ENCODE peak calls at places on chromosomes 7 and 10, in six cellular contexts. L, H, Q, Z, N and G are unnamed samples.

GRCh38 chr10:37588299-37588698 is 269.1 kb downstream of the ZNF248 start:
- DNase-seq in L (no peak), H (no peak), Q (peak; percentile 39), Z (no peak), N (no peak), G (no peak)

GRCh38 chr7:121610243-121610642 is 214.1 kb upstream of the FAM3C start:
- DNase-seq in L (no peak), H (no peak), Q (no peak), Z (no peak), N (no peak), G (no peak)

GRCh38 chr10:44981172-44982113 is 2.8 kb upstream of the DEPP1 start:
- DNase-seq in L (no peak), H (peak; percentile 14), Q (peak; percentile 77), Z (peak; percentile 90), N (peak; percentile 42), G (no peak)

GRCh38 chr10:119313645-119314044 is 106.3 kb downstream of the GRK5 start:
- DNase-seq in L (peak; percentile 40), H (no peak), Q (no peak), Z (no peak), N (no peak), G (no peak)

GRCh38 chr10:43640603-43641002 is 8.1 kb downstream of the ZNF32 start:
- DNase-seq in L (no peak), H (no peak), Q (no peak), Z (no peak), N (no peak), G (no peak)

GRCh38 chr7:43249808-43250145 is 137.3 kb downstream of the HECW1 start:
- DNase-seq in L (no peak), H (no peak), Q (no peak), Z (no peak), N (no peak), G (no peak)

GRCh38 chr7:28626629-28627262 is 214.4 kb downstream of the CREB5 start:
- DNase-seq in L (no peak), H (no peak), Q (no peak), Z (peak; percentile 46), N (no peak), G (peak; percentile 44)

GRCh38 chr7:136657332-136657942 is 211.0 kb upstream of the CHRM2 start:
- DNase-seq in L (no peak), H (no peak), Q (no peak), Z (peak; percentile 40), N (no peak), G (no peak)

GRCh38 chr7:29281782-29282541 is 87.4 kb downstream of the CHN2 start:
- DNase-seq in L (no peak), H (no peak), Q (no peak), Z (peak; percentile 97), N (no peak), G (no peak)

GRCh38 chr10:29228586-29228985 is 60.3 kb upstream of the LYZL1 start:
- DNase-seq in L (no peak), H (no peak), Q (no peak), Z (no peak), N (no peak), G (no peak)

GRCh38 chr7:12731214-12731656 is 43.8 kb downstream of the ARL4A start:
- DNase-seq in L (peak; percentile 18), H (no peak), Q (no peak), Z (no peak), N (no peak), G (no peak)

GRCh38 chr10:37488792-37489657 is 363.6 kb downstream of the ANKRD30A start:
- DNase-seq in L (no peak), H (no peak), Q (peak; percentile 77), Z (no peak), N (no peak), G (no peak)

GRCh38 chr10:62335326-62335725 is 38.8 kb upstream of the ZNF365 start:
- DNase-seq in L (no peak), H (no peak), Q (no peak), Z (no peak), N (no peak), G (no peak)

GRCh38 chr10:112006831-112007230 is 176.7 kb downstream of the GPAM start:
- DNase-seq in L (no peak), H (no peak), Q (no peak), Z (no peak), N (no peak), G (no peak)

GRCh38 chr7:134842901-134843300 is 63.5 kb downstream of the CALD1 start:
- DNase-seq in L (no peak), H (no peak), Q (no peak), Z (no peak), N (no peak), G (no peak)

GRCh38 chr7:44787041-44787440 is 9.4 kb upstream of the PPIA start:
- DNase-seq in L (no peak), H (no peak), Q (no peak), Z (no peak), N (no peak), G (peak; percentile 52)

GRCh38 chr7:44782460-44782859 is 14.0 kb upstream of the PPIA start:
- DNase-seq in L (no peak), H (no peak), Q (no peak), Z (no peak), N (no peak), G (no peak)

GRCh38 chr7:44783407-44783806 is 13.1 kb upstream of the PPIA start:
- DNase-seq in L (no peak), H (no peak), Q (no peak), Z (no peak), N (no peak), G (no peak)

GRCh38 chr7:44787762-44788161 is 8.7 kb upstream of the PPIA start:
- DNase-seq in L (no peak), H (no peak), Q (no peak), Z (no peak), N (no peak), G (no peak)

DNA sequence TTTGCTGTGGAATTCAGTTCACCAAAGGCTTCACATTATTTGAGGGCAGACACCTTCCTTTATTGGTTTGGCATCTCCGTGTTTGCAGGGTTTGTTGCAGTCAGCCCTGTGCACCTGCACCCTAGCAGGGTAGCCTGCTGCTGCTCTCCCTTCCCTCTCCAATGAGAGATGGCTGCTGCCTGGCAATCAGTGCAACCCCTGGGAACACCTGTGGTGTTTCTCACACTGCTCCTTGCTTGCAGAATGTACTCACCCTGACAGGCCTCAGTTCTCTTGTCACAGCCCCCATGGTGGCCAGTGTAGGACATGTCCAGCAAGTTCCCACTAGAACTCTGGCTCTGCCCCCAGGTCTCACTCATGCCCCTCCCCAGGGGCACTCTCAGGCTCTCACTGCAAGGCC is 12.1 kb upstream of the PPIA start:
- DNase-seq in L (no peak), H (no peak), Q (no peak), Z (no peak), N (no peak), G (no peak)
- H3K27me3 ChIP-seq in L (no peaks in the 10 kb centered on the region), H (no peaks in the 10 kb centered on the region), Q (no peaks in the 10 kb centered on the region), Z (no peaks in the 10 kb centered on the region), N (no peaks in the 10 kb centered on the region), G (no peaks in the 10 kb centered on the region)

DNA sequence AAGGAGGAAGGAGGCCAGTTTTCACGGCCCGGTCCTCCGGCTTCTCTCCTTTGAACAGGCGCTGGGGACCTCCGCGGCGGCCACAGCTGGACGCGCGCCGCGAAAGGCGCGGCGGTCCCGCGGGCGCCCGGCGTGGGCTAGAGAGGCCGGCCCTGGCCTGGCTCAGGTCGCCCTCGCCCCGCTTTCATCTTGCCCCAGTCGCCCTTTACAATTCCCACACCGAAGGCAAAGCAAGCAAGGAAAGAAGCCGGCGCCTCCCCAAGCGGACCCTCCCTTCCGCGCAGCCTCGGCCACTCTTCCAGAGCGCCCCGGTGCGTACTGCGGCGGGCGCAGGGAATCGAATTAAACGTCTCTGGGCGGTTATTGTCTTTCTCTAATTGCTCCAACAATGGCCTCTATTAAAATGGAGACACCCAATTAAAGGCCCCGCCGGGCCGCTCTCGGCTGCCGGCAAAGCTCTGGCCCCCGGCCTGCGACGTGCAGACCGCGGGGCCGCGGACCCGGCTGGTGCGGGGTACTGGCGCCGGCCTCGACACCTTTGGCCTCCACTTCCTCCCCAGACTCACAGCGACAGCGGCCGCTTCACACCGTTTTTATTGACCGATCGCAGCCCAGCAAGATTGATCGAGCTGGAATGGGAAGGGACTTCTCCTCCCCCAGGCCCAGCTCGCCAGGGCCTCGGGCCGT is 4.5 kb upstream of the GATA3 start:
- DNase-seq in L (no peak), H (no peak), Q (no peak), Z (no peak), N (no peak), G (peak; percentile 85)
- H3K4me3 ChIP-seq in L (peak overlapping the region; percentile 34), H (peak overlapping the region; percentile 53), Q (no peak overlapping the region), Z (peak overlapping the region; percentile 33), N (peak overlapping the region; percentile 49), G (peak overlapping the region; percentile 37)

DNA sequence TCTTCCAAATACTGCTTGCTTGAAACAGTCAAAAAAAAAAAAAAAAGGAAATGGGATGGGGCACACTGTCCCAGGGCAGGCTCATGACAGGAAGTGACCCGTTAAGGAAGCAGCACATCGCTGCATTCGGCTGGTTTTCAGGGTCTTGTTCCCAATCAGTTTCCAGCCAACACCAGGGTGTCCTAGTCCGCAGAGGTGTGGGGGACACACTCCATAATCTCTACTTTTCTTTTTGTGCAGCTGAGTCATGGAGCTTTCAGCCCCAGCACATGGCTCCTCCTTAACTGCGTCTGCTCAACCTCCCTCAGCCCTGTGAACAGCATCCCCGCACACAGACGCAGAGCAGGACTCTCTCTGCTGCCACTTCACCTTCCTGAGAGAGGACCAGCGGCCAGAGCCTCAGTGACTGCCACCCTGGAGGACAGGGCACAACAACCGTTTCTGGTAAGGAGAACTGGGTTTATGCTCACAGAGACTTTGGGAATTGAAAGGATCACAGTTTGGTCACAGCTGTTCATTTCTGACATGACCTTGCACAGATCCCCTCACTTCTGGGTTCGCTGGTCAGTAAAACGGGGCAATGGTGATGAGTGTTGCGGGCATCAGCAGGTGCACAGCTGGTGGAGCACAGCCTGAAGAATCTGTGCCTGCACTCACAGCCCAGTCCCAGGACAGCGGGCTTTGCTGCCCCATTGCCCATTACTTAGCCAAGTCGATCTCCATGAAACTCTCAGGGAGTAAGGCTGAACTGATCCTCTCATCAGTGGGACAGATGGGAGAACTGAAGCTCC is at the start of gene GIMAP5:
- DNase-seq in L (peak; percentile 58), H (no peak), Q (no peak), Z (no peak), N (no peak), G (no peak)
- H3K27me3 ChIP-seq in L (no peaks in the 10 kb centered on the region), H (no peaks in the 10 kb centered on the region), Q (no peaks in the 10 kb centered on the region), Z (no peaks in the 10 kb centered on the region), N (no peaks in the 10 kb centered on the region), G (peaks cover 95% of the 10 kb centered on the region)

GRCh38 chr7:4739528-4739992 is 35.9 kb upstream of the AP5Z1 start:
- DNase-seq in L (peak; percentile 80), H (peak; percentile 66), Q (peak; percentile 42), Z (peak; percentile 82), N (no peak), G (no peak)
- H3K4me3 ChIP-seq in L (no peak overlapping the region), H (no peak overlapping the region), Q (no peak overlapping the region), Z (peak overlapping the region; percentile 57), N (peak overlapping the region; percentile 39), G (no peak overlapping the region)

DNA sequence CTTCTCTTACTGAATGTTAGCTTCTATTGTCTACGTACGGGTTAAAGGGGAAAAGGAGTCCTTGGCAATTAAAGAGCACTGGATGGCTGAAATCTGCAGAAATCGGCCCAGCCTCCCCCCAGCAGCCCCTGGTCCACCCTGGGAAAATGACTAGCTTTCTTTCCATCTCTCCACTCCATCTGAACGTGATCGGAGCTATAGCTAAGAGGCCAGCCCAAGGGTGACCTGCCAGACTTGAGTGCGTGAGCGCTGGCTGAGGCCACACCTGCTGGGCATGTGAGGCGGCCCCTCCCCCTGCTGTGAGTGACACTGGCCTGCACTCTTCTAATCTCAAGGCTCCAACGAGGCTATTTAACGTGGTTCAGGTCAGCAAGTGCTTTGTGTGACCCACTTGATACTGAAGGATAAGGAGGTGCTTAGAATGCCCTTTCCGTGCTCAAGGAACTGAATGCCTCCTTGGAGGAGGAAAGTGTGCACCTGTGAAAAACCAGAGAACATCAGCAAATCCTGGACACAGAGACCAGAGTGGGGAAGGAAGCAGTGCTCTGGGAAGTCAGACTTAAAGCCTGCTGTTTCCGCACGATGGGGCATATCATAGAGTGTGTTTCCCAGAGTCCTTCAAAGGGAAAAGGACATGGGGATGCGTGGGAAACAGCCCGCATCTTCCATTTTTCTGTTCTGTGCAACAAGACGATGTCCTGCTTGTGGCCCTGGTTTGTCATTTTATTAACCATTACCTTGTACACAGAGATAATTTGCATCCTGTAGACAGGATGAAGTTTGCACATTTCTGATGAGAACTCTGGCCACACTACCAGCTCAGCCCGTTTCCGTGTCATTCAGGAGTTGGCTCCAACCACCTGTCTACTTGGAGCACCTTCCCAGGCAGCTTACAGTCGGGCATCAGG is 12.5 kb upstream of the MNX1 start:
- DNase-seq in L (no peak), H (peak; percentile 24), Q (no peak), Z (no peak), N (peak; percentile 88), G (peak; percentile 73)
- H3K27me3 ChIP-seq in L (peaks cover 19% of the 10 kb centered on the region), H (peaks cover 52% of the 10 kb centered on the region), Q (peaks cover 79% of the 10 kb centered on the region), Z (peaks cover 81% of the 10 kb centered on the region), N (peaks cover 91% of the 10 kb centered on the region), G (peaks cover 81% of the 10 kb centered on the region)